ENCODE peak calls at places on chromosomes 7 and 10, in five cellular contexts. N is GM20000; P is activated naive CD8-positive, alpha-beta T cell treated with anti-CD3 and anti-CD28 coated beads, Interleukin-2, amount 50 U/mL, for 24 hours; Z is RWPE1; L is H4. E is an unnamed sample.

GRCh38 chr10:126945351-126946035 is 40.3 kb downstream of the DOCK1 start:
- DNase-seq in P (no peak), Z (no peak), N (no peak), L (no peak), E (no peak)

GRCh38 chr7:157797361-157797760 is 460.6 kb downstream of the DNAJB6 start:
- DNase-seq in N (no peak), L (no peak), Z (no peak), P (no peak), E (no peak)

GRCh38 chr7:154907651-154908620 is 95.0 kb downstream of the PAXIP1 start:
- DNase-seq in N (no peak), Z (no peak), P (no peak), L (no peak), E (no peak)

GRCh38 chr7:95478139-95479037 is 7.4 kb upstream of the ASB4 start:
- DNase-seq in N (no peak), P (no peak), Z (no peak), L (peak), E (peak)

GRCh38 chr7:151291206-151291605 is 42.7 kb upstream of the SMARCD3 start:
- DNase-seq in N (no peak), L (no peak), P (no peak), Z (no peak), E (no peak)

GRCh38 chr10:8245131-8246117 is 190.9 kb downstream of the GATA3 start:
- DNase-seq in P (no peak), N (peak), Z (no peak), L (no peak), E (no peak)

GRCh38 chr10:19097151-19097550 is 48.5 kb downstream of the MALRD1 start:
- DNase-seq in P (no peak), Z (no peak), N (no peak), L (no peak), E (no peak)

GRCh38 chr10:73065441-73065840 is 31.2 kb downstream of the P4HA1 start:
- DNase-seq in N (no peak), P (no peak), Z (no peak), L (no peak), E (no peak)

GRCh38 chr10:128316327-128316726 is 190.1 kb upstream of the MKI67 start:
- DNase-seq in N (no peak), P (no peak), Z (no peak), L (no peak), E (no peak)

GRCh38 chr10:122140941-122141623 is 130.0 kb upstream of the BTBD16 start:
- DNase-seq in Z (peak), P (no peak), L (peak), N (no peak), E (no peak)

GRCh38 chr10:65805993-65806392 is 1119.8 kb upstream of the LRRTM3 start:
- DNase-seq in Z (no peak), P (no peak), L (peak), N (no peak), E (no peak)

GRCh38 chr7:117320523-117320922 is 2.3 kb downstream of the WNT2 start:
- DNase-seq in P (no peak), L (no peak), Z (no peak), N (no peak), E (no peak)

GRCh38 chr10:5512881-5513698 is 11.7 kb upstream of the CALML3 start:
- DNase-seq in Z (no peak), N (no peak), P (no peak), L (no peak), E (no peak)

GRCh38 chr7:18829101-18829486 is 288.3 kb downstream of the TWIST1 start:
- DNase-seq in L (no peak), Z (no peak), P (no peak), N (no peak), E (no peak)

GRCh38 chr10:68700193-68700592 is 20.8 kb upstream of the CCAR1 start:
- DNase-seq in Z (no peak), L (no peak), P (no peak), N (no peak), E (no peak)

GRCh38 chr7:65832281-65832680 is 40.6 kb upstream of the VKORC1L1 start:
- DNase-seq in L (no peak), N (no peak), Z (peak), P (no peak), E (no peak)

GRCh38 chr7:101496017-101496416 is 133.1 kb downstream of the MYL10 start:
- DNase-seq in L (no peak), Z (no peak), N (no peak), P (no peak), E (no peak)

GRCh38 chr10:49768329-49768728 is 6.2 kb upstream of the OGDHL start:
- DNase-seq in N (no peak), P (no peak), Z (no peak), L (no peak), E (no peak)

GRCh38 chr7:103487419-103487818 is 41.4 kb upstream of the SLC26A5 start:
- DNase-seq in L (no peak), N (no peak), Z (no peak), P (no peak), E (no peak)

GRCh38 chr7:2417981-2418481 is 14.6 kb downstream of the CHST12 start:
- DNase-seq in Z (no peak), N (no peak), P (peak), L (no peak), E (no peak)

GRCh38 chr10:3616880-3617279 is 168.1 kb downstream of the KLF6 start:
- DNase-seq in P (no peak), Z (no peak), L (no peak), N (no peak), E (no peak)

GRCh38 chr7:4840097-4840501 is 21.7 kb downstream of the PAPOLB start:
- DNase-seq in P (no peak), Z (no peak), N (no peak), L (peak), E (no peak)

GRCh38 chr7:15836041-15836440 is 149.6 kb upstream of the MEOX2 start:
- DNase-seq in Z (no peak), N (no peak), L (no peak), P (no peak), E (no peak)

GRCh38 chr7:409344-410281 is 110.0 kb downstream of the PDGFA start:
- DNase-seq in N (no peak), Z (no peak), P (no peak), L (no peak), E (no peak)

GRCh38 chr7:68729361-68729760 is 868.9 kb upstream of the AUTS2 start:
- DNase-seq in P (no peak), L (no peak), Z (no peak), N (no peak), E (peak)

GRCh38 chr10:21693418-21693817 is 159.4 kb downstream of the MLLT10 start:
- DNase-seq in P (no peak), Z (no peak), L (no peak), N (no peak), E (no peak)

GRCh38 chr7:55550010-55550409 is 22.3 kb downstream of the VOPP1 start:
- DNase-seq in P (no peak), Z (no peak), N (no peak), L (no peak), E (no peak)

GRCh38 chr7:1647961-1648631 is 22.0 kb upstream of the ELFN1 start:
- DNase-seq in L (no peak), Z (no peak), P (no peak), N (no peak), E (no peak)

GRCh38 chr10:79392020-79392398 is 44.7 kb downstream of the PPIF start:
- DNase-seq in L (no peak), Z (no peak), N (no peak), P (no peak), E (no peak)

GRCh38 chr10:8416192-8416701 is 361.8 kb downstream of the GATA3 start:
- DNase-seq in N (peak), Z (no peak), P (peak), L (no peak), E (no peak)

E was measured in NCI-H1930.